ENCODE peak calls at places on chromosomes 11 and 22, in eight cellular contexts. C is fibroblast of the aortic adventitia; L is HS-5; O is AG10803; A is foreskin fibroblast; M is CD4-positive, CD25-positive, alpha-beta regulatory T cell; B is dorsolateral prefrontal cortex; S is activated CD8-positive, alpha-beta memory T cell treated with anti-CD3 and anti-CD28 coated beads, Interleukin-2, amount 10 ng/mL, durations not matched to agents 7 days and 5 days. Z is an unnamed sample.

GRCh38 chr11:94742645-94743044 is 25.5 kb upstream of the AMOTL1 start:
- DNase-seq in M (no peak), C (no peak), O (no peak), A (no peak), S (no peak), L (no peak), B (no peak), Z (no peak)

GRCh38 chr11:22244986-22245592 is 52.2 kb downstream of the ANO5 start:
- DNase-seq in O (peak; percentile 45), S (peak; percentile 41), M (peak; percentile 26), L (peak; percentile 9), A (peak; percentile 1), C (peak; percentile 47), B (no peak), Z (peak; percentile 9)

GRCh38 chr11:44822369-44822768 is 95.6 kb downstream of the TSPAN18 start:
- DNase-seq in O (no peak), L (no peak), M (no peak), C (no peak), B (no peak), A (no peak), S (no peak), Z (no peak)

GRCh38 chr11:96238563-96239166 is 104.3 kb downstream of the MAML2 start:
- DNase-seq in A (no peak), B (no peak), C (no peak), M (no peak), S (no peak), O (peak; percentile 63), L (no peak), Z (no peak)

GRCh38 chr22:49021926-49022815 is 805.5 kb downstream of the BRD1 start:
- DNase-seq in A (no peak), S (no peak), O (no peak), C (no peak), L (no peak), M (no peak), B (no peak), Z (no peak)

GRCh38 chr11:67033661-67034166 is 10.8 kb downstream of the SYT12 start:
- DNase-seq in C (peak; percentile 96), S (no peak), B (no peak), A (peak; percentile 93), L (peak; percentile 64), O (peak; percentile 99), M (no peak), Z (peak; percentile 93)

GRCh38 chr11:119262668-119263351 is 54.1 kb downstream of the MCAM start:
- DNase-seq in M (peak; percentile 49), S (peak; percentile 45), L (peak; percentile 18), B (no peak), C (peak; percentile 41), O (peak; percentile 31), A (peak; percentile 18), Z (peak; percentile 15)

GRCh38 chr22:27994481-27995331 is 75.7 kb upstream of the PITPNB start:
- DNase-seq in A (no peak), O (no peak), L (no peak), S (no peak), B (no peak), M (no peak), C (no peak), Z (no peak)

GRCh38 chr11:10308208-10308954 is 3.5 kb downstream of the ADM start:
- DNase-seq in O (no peak), S (no peak), M (no peak), C (no peak), A (no peak), L (peak; percentile 87), B (no peak), Z (no peak)

GRCh38 chr11:105915036-105915435 is 107.0 kb downstream of the MSANTD4 start:
- DNase-seq in B (no peak), A (no peak), C (no peak), O (no peak), S (no peak), M (no peak), L (no peak), Z (no peak)

GRCh38 chr22:36052505-36052941 is 23.9 kb upstream of the RBFOX2 start:
- DNase-seq in B (no peak), L (peak; percentile 35), C (no peak), O (peak; percentile 57), M (peak; percentile 24), S (peak; percentile 52), A (peak; percentile 48), Z (no peak)

GRCh38 chr22:19522190-19522880 is 1.9 kb downstream of the CLDN5 start:
- DNase-seq in S (no peak), L (no peak), O (no peak), B (no peak), M (no peak), A (no peak), C (no peak), Z (no peak)

GRCh38 chr22:30325724-30326703 is 727 bp downstream of the TBC1D10A start:
- DNase-seq in B (no peak), M (no peak), O (no peak), L (no peak), A (no peak), S (peak; percentile 62), C (no peak), Z (no peak)

GRCh38 chr22:33832558-33833151 is 87.6 kb downstream of the LARGE1 start:
- DNase-seq in S (no peak), A (no peak), O (no peak), C (peak; percentile 41), M (no peak), L (no peak), B (no peak), Z (no peak)

GRCh38 chr22:37509026-37509886 is 10.0 kb downstream of the CARD10 start:
- DNase-seq in C (no peak), A (no peak), M (no peak), B (no peak), O (no peak), L (no peak), S (no peak), Z (no peak)

GRCh38 chr11:96736591-96736990 is 346.8 kb downstream of the JRKL start:
- DNase-seq in M (no peak), O (peak; percentile 29), C (peak; percentile 39), A (no peak), S (no peak), L (no peak), B (no peak), Z (no peak)

Z was measured in non-pigmented ciliary epithelial cell.